ENCODE peak calls at places on chromosomes 11 and 22, in nine cellular contexts. H, R, O, F, W, E, P, N and J are unnamed samples.

GRCh38 chr22:41966607-41967240 is 2.5 kb upstream of the SEPTIN3 start:
- DNase-seq in H (no peak), R (peak; percentile 35), O (no peak), F (peak; percentile 58), W (peak; percentile 78), E (no peak), P (peak; percentile 61), N (peak; percentile 65), J (peak; percentile 74)

GRCh38 chr11:14454861-14455632 is 44.6 kb downstream of the COPB1 start:
- DNase-seq in H (no peak), R (no peak), O (no peak), F (peak; percentile 16), W (no peak), E (no peak), P (no peak), N (no peak), J (peak; percentile 24)

GRCh38 chr11:34331329-34331728 is 26.5 kb downstream of the ABTB2 start:
- DNase-seq in H (no peak), R (no peak), O (no peak), F (no peak), W (no peak), E (no peak), P (no peak), N (peak; percentile 75), J (no peak)

GRCh38 chr22:48240165-48240934 is 1477.9 kb downstream of the TBC1D22A start:
- DNase-seq in H (no peak), R (no peak), O (no peak), F (peak; percentile 88), W (no peak), E (no peak), P (no peak), N (no peak), J (no peak)

GRCh38 chr22:40180403-40180802 is 2.7 kb downstream of the TNRC6B start:
- DNase-seq in H (no peak), R (no peak), O (no peak), F (no peak), W (no peak), E (no peak), P (no peak), N (no peak), J (no peak)

GRCh38 chr22:43627485-43628252 is 184.4 kb downstream of the EFCAB6 start:
- DNase-seq in H (no peak), R (no peak), O (no peak), F (no peak), W (no peak), E (no peak), P (no peak), N (no peak), J (no peak)

GRCh38 chr11:99693941-99694492 is 673.3 kb downstream of the CNTN5 start:
- DNase-seq in H (no peak), R (no peak), O (no peak), F (no peak), W (no peak), E (no peak), P (peak; percentile 82), N (no peak), J (no peak)

GRCh38 chr22:42691440-42691839 is 29.2 kb downstream of the A4GALT start:
- DNase-seq in H (no peak), R (no peak), O (no peak), F (no peak), W (no peak), E (no peak), P (no peak), N (no peak), J (no peak)

GRCh38 chr11:304061-304506 is 3.5 kb upstream of the IFITM2 start:
- DNase-seq in H (peak; percentile 53), R (no peak), O (no peak), F (no peak), W (no peak), E (no peak), P (no peak), N (no peak), J (no peak)

GRCh38 chr11:47541070-47541469 is 11.9 kb downstream of the CELF1 start:
- DNase-seq in H (no peak), R (no peak), O (no peak), F (no peak), W (no peak), E (no peak), P (no peak), N (no peak), J (no peak)

GRCh38 chr11:112961146-112961668 is at the start of gene NCAM1:
- DNase-seq in H (peak; percentile 78), R (peak; percentile 94), O (peak; percentile 94), F (peak; percentile 97), W (no peak), E (peak; percentile 83), P (no peak), N (no peak), J (peak; percentile 28)

GRCh38 chr11:46114961-46115360 is 6.3 kb downstream of the PHF21A start:
- DNase-seq in H (no peak), R (no peak), O (no peak), F (no peak), W (no peak), E (no peak), P (no peak), N (no peak), J (no peak)

GRCh38 chr11:120337133-120337895 is 1.1 kb downstream of the ARHGEF12 start:
- DNase-seq in H (peak; percentile 68), R (peak; percentile 28), O (no peak), F (peak; percentile 47), W (no peak), E (peak; percentile 24), P (no peak), N (no peak), J (peak; percentile 39)

GRCh38 chr11:124971810-124972209 is 17.8 kb downstream of the CCDC15 start:
- DNase-seq in H (no peak), R (no peak), O (no peak), F (no peak), W (no peak), E (no peak), P (no peak), N (no peak), J (no peak)

GRCh38 chr11:45266693-45267451 is 19.3 kb downstream of the SYT13 start:
- DNase-seq in H (no peak), R (peak; percentile 62), O (peak; percentile 32), F (peak; percentile 52), W (no peak), E (no peak), P (no peak), N (no peak), J (peak; percentile 40)

GRCh38 chr11:68044898-68045351 is 6.1 kb downstream of the TCIRG1 start:
- DNase-seq in H (peak; percentile 50), R (no peak), O (no peak), F (no peak), W (no peak), E (no peak), P (no peak), N (no peak), J (no peak)

GRCh38 chr22:32804036-32804435 is 2.5 kb downstream of the TIMP3 start:
- DNase-seq in H (no peak), R (no peak), O (no peak), F (no peak), W (no peak), E (no peak), P (no peak), N (no peak), J (no peak)
- TF ChIP-seq CTCF in H (no peak), R (no peak), O (no peak), F (no peak), W (no peak), E (no peak), P (no peak), N (no peak), J (no peak)

GRCh38 chr22:22508274-22509176 is at the start of gene ZNF280B:
- DNase-seq in H (peak; percentile 73), R (peak; percentile 89), O (peak; percentile 82), F (peak; percentile 94), W (peak; percentile 14), E (peak; percentile 77), P (peak; percentile 46), N (peak; percentile 33), J (peak; percentile 87)
- TF ChIP-seq CTCF in H (no peak), R (peak; percentile 69), O (peak; percentile 72), F (peak; percentile 81), W (peak; percentile 47), E (peak; percentile 79), P (peak; percentile 74), N (peak; percentile 80), J (peak; percentile 38)

DNA sequence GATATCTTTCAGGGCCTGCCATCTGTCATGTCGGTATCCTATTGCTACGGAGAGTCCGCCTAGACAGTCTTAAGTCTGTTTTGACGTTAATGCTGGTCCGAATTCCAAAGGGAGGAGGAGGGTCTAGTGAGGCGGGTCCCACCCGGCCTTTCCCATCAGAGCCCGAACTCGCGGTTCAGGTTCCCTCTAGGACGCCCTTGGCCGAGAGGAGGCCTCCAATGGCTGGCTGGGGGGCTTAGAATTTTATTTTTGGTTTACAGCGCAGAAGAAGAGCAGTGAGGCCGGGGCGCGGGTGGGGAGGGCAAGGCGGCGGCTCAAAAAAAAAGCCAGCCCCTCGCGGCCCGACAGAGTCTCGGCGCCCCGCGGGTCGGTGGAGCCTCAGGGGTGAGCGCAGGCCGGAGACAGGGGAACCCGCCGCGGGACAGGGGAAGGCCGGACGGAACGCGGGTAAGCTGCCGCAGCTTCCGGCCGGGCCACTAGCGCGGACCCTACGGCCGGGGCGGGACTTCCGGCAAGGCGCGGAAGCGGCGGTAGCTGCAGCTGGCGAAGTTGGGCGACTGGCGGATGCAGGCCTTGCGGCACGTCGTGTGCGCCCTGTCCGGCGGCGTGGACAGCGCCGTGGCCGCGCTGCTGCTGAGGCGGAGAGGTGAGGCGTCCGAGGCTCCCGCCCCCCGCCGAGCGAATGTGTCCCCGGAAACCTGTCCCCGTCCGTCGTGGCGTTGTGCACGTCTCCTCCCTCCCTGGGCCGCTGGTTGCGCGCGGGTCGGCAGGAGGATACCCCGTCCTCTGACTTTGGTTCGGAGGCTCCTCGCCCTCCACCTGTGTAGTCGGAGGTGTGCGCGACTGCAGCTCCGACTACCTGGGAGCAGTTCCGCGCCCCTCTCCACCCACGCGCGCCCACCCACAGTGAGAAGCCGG is at the start of gene TRMU:
- DNase-seq in H (peak; percentile 94), R (peak; percentile 81), O (peak; percentile 74), F (peak; percentile 95), W (peak; percentile 58), E (peak; percentile 68), P (peak; percentile 53), N (peak; percentile 31), J (peak; percentile 98)
- TF ChIP-seq CTCF in H (peak; percentile 2), R (no peak), O (no peak), F (no peak), W (no peak), E (no peak), P (no peak), N (no peak), J (no peak)

GRCh38 chr11:65420506-65421203 is 1.9 kb upstream of the NEAT1 start:
- DNase-seq in H (no peak), R (no peak), O (no peak), F (no peak), W (no peak), E (no peak), P (no peak), N (no peak), J (no peak)

GRCh38 chr11:65419460-65419772 is 3.2 kb upstream of the NEAT1 start:
- DNase-seq in H (peak; percentile 67), R (no peak), O (no peak), F (no peak), W (no peak), E (no peak), P (no peak), N (no peak), J (no peak)

GRCh38 chr11:65418681-65419459 is 3.7 kb upstream of the NEAT1 start:
- DNase-seq in H (peak; percentile 99), R (peak; percentile 89), O (peak; percentile 77), F (peak; percentile 84), W (peak; percentile 93), E (peak; percentile 62), P (no peak), N (peak; percentile 92), J (peak; percentile 89)

GRCh38 chr11:65421204-65422103 is 1.1 kb upstream of the NEAT1 start:
- DNase-seq in H (peak; percentile 98), R (no peak), O (no peak), F (peak; percentile 39), W (peak; percentile 99), E (no peak), P (peak; percentile 97), N (peak; percentile 93), J (peak; percentile 66)

GRCh38 chr11:65419773-65420481 is 2.7 kb upstream of the NEAT1 start:
- DNase-seq in H (peak; percentile 96), R (peak; percentile 37), O (no peak), F (peak; percentile 65), W (peak; percentile 87), E (no peak), P (no peak), N (peak; percentile 87), J (no peak)
- TF ChIP-seq CTCF in H (no peak), R (no peak), O (no peak), F (no peak), W (no peak), E (no peak), P (no peak), N (no peak), J (no peak)